ENCODE peak calls at places on chromosome 16, in seven cellular contexts. B is T47D, A is GM12878, F is HCT116, C is K562, H is HepG2, J is H1. Q is an unnamed sample.

GRCh38 chr16:72434159-72434558 is 262.2 kb upstream of the PMFBP1 start:
- DNase-seq in H (no peak), J (no peak), B (no peak), C (no peak), A (no peak), F (peak), Q (no peak)

GRCh38 chr16:77782694-77783093 is 5.7 kb upstream of the VAT1L start:
- DNase-seq in J (no peak), F (peak), C (no peak), B (no peak), A (no peak), H (peak), Q (peak)

GRCh38 chr16:14181371-14182050 is 110.4 kb downstream of the MRTFB start:
- DNase-seq in J (no peak), H (no peak), B (no peak), A (no peak), C (no peak), F (no peak), Q (no peak)

GRCh38 chr16:53664724-53665345 is 38.8 kb downstream of the RPGRIP1L start:
- DNase-seq in B (no peak), A (peak), H (no peak), J (no peak), F (no peak), C (no peak), Q (no peak)

GRCh38 chr16:84253173-84253572 is 13.4 kb upstream of the KCNG4 start:
- DNase-seq in C (no peak), A (no peak), J (no peak), H (no peak), F (no peak), B (no peak), Q (no peak)

GRCh38 chr16:89020925-89021595 is 44.1 kb upstream of the CBFA2T3 start:
- DNase-seq in B (no peak), H (no peak), F (no peak), A (no peak), J (no peak), C (no peak), Q (no peak)

GRCh38 chr16:2910441-2910840 is 1.3 kb upstream of the FLYWCH1 start:
- DNase-seq in H (no peak), B (no peak), J (no peak), F (no peak), A (no peak), C (no peak), Q (no peak)

GRCh38 chr16:56600398-56600999 is 7.9 kb upstream of the MT2A start:
- DNase-seq in H (peak), C (peak), J (no peak), B (peak), F (peak), A (no peak), Q (peak)

GRCh38 chr16:83958842-83959565 is 6.0 kb downstream of the OSGIN1 start:
- DNase-seq in H (no peak), F (no peak), J (no peak), A (no peak), B (no peak), C (no peak), Q (no peak)

GRCh38 chr16:890716-891352 is 80.0 kb downstream of the LMF1 start:
- DNase-seq in C (no peak), F (no peak), H (no peak), B (no peak), J (no peak), A (no peak), Q (no peak)

GRCh38 chr16:54297154-54297553 is 10.6 kb upstream of the IRX3 start:
- DNase-seq in C (no peak), H (no peak), A (no peak), J (no peak), B (no peak), F (no peak), Q (no peak)

GRCh38 chr16:83389751-83390150 is 418.0 kb upstream of the HSBP1 start:
- DNase-seq in B (no peak), J (no peak), F (no peak), C (no peak), H (no peak), A (no peak), Q (no peak)

GRCh38 chr16:27726621-27727275 is 176.8 kb downstream of the KATNIP start:
- DNase-seq in F (no peak), A (no peak), B (no peak), H (no peak), J (no peak), C (no peak), Q (no peak)

GRCh38 chr16:73093146-73094144 is 45.5 kb upstream of the ZFHX3 start:
- DNase-seq in B (no peak), C (no peak), H (no peak), A (no peak), F (no peak), J (no peak), Q (peak)

GRCh38 chr16:84543253-84543652 is 38.8 kb upstream of the MEAK7 start:
- DNase-seq in B (no peak), F (no peak), C (no peak), H (no peak), J (no peak), A (no peak), Q (no peak)

GRCh38 chr16:55809851-55810250 is 23.0 kb downstream of the CES1 start:
- DNase-seq in B (no peak), H (no peak), A (no peak), F (no peak), C (no peak), J (no peak), Q (no peak)

GRCh38 chr16:87931504-87931903 is 4.8 kb downstream of the CA5A start:
- DNase-seq in A (no peak), C (peak), H (no peak), B (no peak), F (no peak), J (no peak), Q (peak)

GRCh38 chr16:82655315-82655714 is 28.5 kb downstream of the CDH13 start:
- DNase-seq in B (no peak), C (no peak), F (no peak), H (no peak), A (peak), J (no peak), Q (no peak)

GRCh38 chr16:87636050-87636684 is 33.9 kb downstream of the JPH3 start:
- DNase-seq in H (peak), F (peak), C (peak), A (no peak), B (peak), J (peak), Q (peak)

GRCh38 chr16:88700636-88701482 is 5.3 kb downstream of the RNF166 start:
- DNase-seq in B (no peak), A (peak), H (peak), C (peak), J (no peak), F (no peak), Q (no peak)

GRCh38 chr16:84043486-84044107 is 1.0 kb upstream of the SLC38A8 start:
- DNase-seq in F (no peak), H (peak), J (no peak), C (peak), B (no peak), A (no peak), Q (peak)

GRCh38 chr16:3112058-3112880 is at the start of gene ZNF205:
- DNase-seq in A (no peak), F (no peak), H (peak), C (peak), J (no peak), B (peak), Q (peak)

GRCh38 chr16:49181812-49182211 is 99.8 kb downstream of the CBLN1 start:
- DNase-seq in J (no peak), A (no peak), B (no peak), H (no peak), C (no peak), F (no peak), Q (no peak)

GRCh38 chr16:22977294-22977697 is 163.3 kb downstream of the HS3ST2 start:
- DNase-seq in C (no peak), A (no peak), B (no peak), F (peak), J (no peak), H (peak), Q (no peak)

GRCh38 chr16:70476272-70477020 is 22.1 kb downstream of the FCSK start:
- DNase-seq in H (no peak), C (no peak), J (no peak), B (no peak), A (peak), F (peak), Q (peak)

GRCh38 chr16:813204-813915 is 12.8 kb upstream of the GNG13 start:
- DNase-seq in J (no peak), H (peak), B (no peak), F (no peak), A (no peak), C (peak), Q (peak)

GRCh38 chr16:13977177-13977576 is 57.2 kb downstream of the ERCC4 start:
- DNase-seq in C (no peak), B (no peak), H (no peak), F (no peak), J (no peak), A (no peak), Q (no peak)

GRCh38 chr16:78684040-78684611 is 584.7 kb downstream of the WWOX start:
- DNase-seq in B (no peak), H (peak), J (no peak), C (no peak), F (no peak), A (no peak), Q (no peak)

GRCh38 chr16:78785218-78785617 is 685.8 kb downstream of the WWOX start:
- DNase-seq in J (no peak), B (no peak), F (no peak), C (no peak), A (no peak), H (no peak), Q (no peak)

GRCh38 chr16:63067141-63067540 is 1030.9 kb upstream of the CDH8 start:
- DNase-seq in J (no peak), C (no peak), A (no peak), F (no peak), H (no peak), B (no peak), Q (no peak)

GRCh38 chr16:9837481-9837880 is 344.7 kb downstream of the GRIN2A start:
- DNase-seq in J (no peak), B (no peak), H (no peak), C (no peak), A (no peak), F (no peak), Q (no peak)

GRCh38 chr16:10213748-10214147 is 31.5 kb upstream of the GRIN2A start:
- DNase-seq in H (no peak), B (no peak), A (no peak), C (no peak), F (no peak), J (no peak), Q (no peak)

GRCh38 chr16:75116081-75116910 is at the start of gene LDHD:
- DNase-seq in J (peak), B (peak), A (no peak), F (peak), C (peak), H (peak), Q (peak)

GRCh38 chr16:3459401-3460090 is 16.1 kb downstream of the NAA60 start:
- DNase-seq in J (no peak), H (no peak), F (no peak), B (no peak), A (no peak), C (peak), Q (no peak)

GRCh38 chr16:3960049-3960809 is 79.7 kb upstream of the CREBBP start:
- DNase-seq in F (no peak), C (no peak), B (no peak), A (no peak), J (no peak), H (no peak), Q (no peak)

GRCh38 chr16:57999366-57999970 is 1.0 kb downstream of the ZNF319 start:
- DNase-seq in F (no peak), A (no peak), H (peak), C (no peak), B (no peak), J (no peak), Q (peak)
- TF ChIP-seq JUND in F (no peak), A (no peak), H (no peak), C (no peak), B (no peak), J (no peak), Q (no peak)

GRCh38 chr16:68235882-68236803 is at the start of gene ESRP2:
- DNase-seq in C (no peak), H (peak), J (peak), A (no peak), F (peak), B (peak), Q (peak)

GRCh38 chr16:68237243-68238028 is 1.5 kb upstream of the ESRP2 start:
- DNase-seq in A (peak), J (peak), B (peak), C (peak), F (peak), H (peak), Q (peak)

GRCh38 chr16:68235105-68235881 is 634 bp downstream of the ESRP2 start:
- DNase-seq in J (no peak), A (no peak), C (no peak), B (no peak), F (no peak), H (peak), Q (no peak)

GRCh38 chr16:68238029-68238345 is 2.1 kb upstream of the ESRP2 start:
- DNase-seq in F (no peak), B (no peak), A (no peak), J (no peak), C (no peak), H (no peak), Q (no peak)

DNA sequence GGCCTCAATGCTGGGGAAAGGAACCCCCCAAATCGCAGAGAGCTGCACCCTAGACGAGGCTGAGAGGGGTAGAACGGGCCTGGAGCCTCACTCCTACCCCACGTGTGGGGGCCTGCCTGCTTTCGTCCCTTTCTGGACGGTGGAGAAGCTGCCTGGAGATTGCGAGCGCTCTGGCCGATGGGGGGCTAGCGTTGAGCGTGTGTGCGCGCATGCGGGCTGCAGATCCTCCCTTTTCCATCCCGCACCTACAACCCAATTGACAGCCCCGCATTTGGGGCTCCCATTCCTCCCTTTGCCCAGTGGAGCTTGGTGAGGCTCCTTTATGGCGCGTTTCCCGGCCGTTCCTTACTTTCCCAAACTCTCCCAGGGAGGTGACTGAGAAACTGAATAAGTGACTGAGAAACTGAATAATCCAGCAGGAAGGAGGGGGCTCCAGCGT is 896 bp upstream of the ESRP2 start:
- DNase-seq in J (no peak), A (no peak), B (no peak), F (no peak), H (peak), C (no peak), Q (no peak)
- TF ChIP-seq JUND in J (no peak), A (no peak), B (no peak), F (no peak), H (no peak), C (no peak), Q (no peak)

GRCh38 chr16:85651822-85652430 is 36.8 kb downstream of the GINS2 start:
- DNase-seq in J (no peak), F (no peak), A (no peak), B (no peak), C (no peak), H (no peak), Q (no peak)
- TF ChIP-seq JUND in J (no peak), F (no peak), A (no peak), B (no peak), C (no peak), H (no peak), Q (no peak)

GRCh38 chr16:12535535-12536411 is 267.9 kb downstream of the CPPED1 start:
- DNase-seq in C (peak), H (peak), J (no peak), F (no peak), B (no peak), A (peak), Q (no peak)
- TF ChIP-seq JUND in C (no peak), H (no peak), J (no peak), F (no peak), B (no peak), A (peak), Q (no peak)

DNA sequence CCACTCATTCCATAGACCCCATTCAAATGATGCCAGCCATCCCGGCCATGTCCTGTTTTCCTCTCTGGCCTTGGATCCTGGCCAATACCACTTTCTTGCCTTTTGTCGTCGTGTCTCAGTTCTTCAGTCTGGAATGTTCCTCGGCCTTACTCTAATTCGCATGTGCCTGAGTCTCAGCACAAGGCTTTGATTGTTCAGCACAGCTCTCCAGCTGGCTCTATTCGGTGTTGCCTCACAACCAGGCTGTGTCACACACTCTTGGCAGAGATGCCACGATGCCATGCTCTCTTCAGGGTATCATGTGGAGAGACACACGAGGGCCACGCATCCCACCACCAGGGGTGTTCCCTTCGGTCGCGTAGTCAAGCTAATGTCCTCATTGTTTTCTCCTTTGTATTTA is 1.8 kb upstream of the VPS4A start:
- DNase-seq in C (no peak), J (no peak), H (no peak), B (no peak), F (no peak), A (no peak), Q (no peak)
- TF ChIP-seq JUND in C (no peak), J (no peak), H (no peak), B (no peak), F (no peak), A (no peak), Q (no peak)

DNA sequence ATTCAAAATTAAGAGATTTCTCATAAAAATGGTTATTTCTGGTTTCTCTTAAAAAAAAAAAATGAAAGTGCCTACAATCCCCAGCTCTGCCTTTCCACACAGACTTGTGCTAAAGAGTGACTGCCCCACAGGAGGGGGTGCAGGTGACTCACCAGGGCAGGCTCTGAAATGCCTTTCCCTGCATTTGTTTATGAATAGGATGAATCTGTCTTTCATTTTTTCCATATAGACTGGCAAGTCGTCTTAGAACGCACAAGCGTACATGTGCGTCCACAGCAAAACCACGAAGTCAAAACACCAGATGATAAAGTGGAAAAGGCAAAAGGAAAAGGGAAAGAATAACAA is 271.6 kb downstream of the PHKB start:
- DNase-seq in C (no peak), A (no peak), B (no peak), F (peak), H (no peak), J (no peak), Q (no peak)
- TF ChIP-seq JUND in C (no peak), A (no peak), B (no peak), F (no peak), H (no peak), J (peak), Q (peak)

GRCh38 chr16:81446318-81447275 is 2.0 kb downstream of the CMIP start:
- DNase-seq in H (no peak), J (no peak), C (no peak), B (no peak), A (no peak), F (no peak), Q (peak)

GRCh38 chr16:81445926-81446317 is 1.3 kb downstream of the CMIP start:
- DNase-seq in H (no peak), B (no peak), J (no peak), C (no peak), A (no peak), F (no peak), Q (no peak)

GRCh38 chr16:81443688-81444447 is 740 bp upstream of the CMIP start:
- DNase-seq in F (no peak), A (no peak), H (no peak), J (no peak), C (no peak), B (no peak), Q (no peak)

GRCh38 chr16:81444448-81445121 is at the start of gene CMIP:
- DNase-seq in B (peak), J (peak), F (peak), C (peak), H (peak), A (no peak), Q (peak)

GRCh38 chr16:81445143-81445922 is 725 bp downstream of the CMIP start:
- DNase-seq in J (no peak), C (peak), B (peak), F (no peak), H (no peak), A (no peak), Q (peak)
- TF ChIP-seq JUND in J (no peak), C (no peak), B (no peak), F (no peak), H (no peak), A (no peak), Q (no peak)

GRCh38 chr16:6343157-6343556 is 989.5 kb upstream of the RBFOX1 start:
- DNase-seq in F (no peak), C (no peak), J (no peak), H (no peak), A (no peak), B (no peak), Q (no peak)

GRCh38 chr16:6345090-6345489 is 987.6 kb upstream of the RBFOX1 start:
- DNase-seq in H (no peak), B (no peak), C (no peak), F (no peak), J (no peak), A (no peak), Q (no peak)

GRCh38 chr16:6341993-6342392 is 990.7 kb upstream of the RBFOX1 start:
- DNase-seq in H (no peak), J (no peak), A (no peak), F (no peak), B (no peak), C (no peak), Q (no peak)
- TF ChIP-seq JUND in H (no peak), J (no peak), A (no peak), F (no peak), B (no peak), C (no peak), Q (no peak)

GRCh38 chr16:66152841-66153525 is 213.5 kb upstream of the CDH5 start:
- DNase-seq in A (no peak), H (peak), F (no peak), B (no peak), C (no peak), J (no peak), Q (no peak)

GRCh38 chr16:66147338-66147737 is 219.2 kb upstream of the CDH5 start:
- DNase-seq in H (no peak), J (no peak), B (no peak), C (no peak), F (no peak), A (no peak), Q (no peak)

GRCh38 chr16:66146689-66147330 is 219.7 kb upstream of the CDH5 start:
- DNase-seq in A (no peak), C (no peak), H (no peak), F (no peak), B (no peak), J (no peak), Q (no peak)

GRCh38 chr16:66154801-66155200 is 211.7 kb upstream of the CDH5 start:
- DNase-seq in B (no peak), J (no peak), C (no peak), H (no peak), F (no peak), A (no peak), Q (no peak)

DNA sequence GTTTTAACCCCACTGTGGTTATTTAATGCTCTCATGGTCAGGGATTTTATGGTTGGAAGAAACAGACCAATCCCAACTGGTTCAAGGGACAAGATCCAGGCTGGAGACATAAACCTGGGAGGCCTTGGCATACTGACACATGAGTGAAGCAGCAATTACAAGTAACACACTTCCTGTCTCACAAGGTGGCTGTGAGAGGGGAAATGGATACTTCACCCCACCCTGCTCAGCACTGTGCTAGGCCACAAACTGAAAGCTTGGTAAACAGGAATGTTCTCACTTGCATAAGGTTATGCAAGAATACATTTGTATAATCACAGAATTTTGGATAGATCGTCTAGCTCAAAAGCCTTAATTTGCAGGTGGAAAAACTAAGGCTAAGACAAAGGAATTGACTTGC is 215.8 kb upstream of the CDH5 start:
- DNase-seq in J (no peak), A (no peak), F (no peak), B (no peak), C (no peak), H (no peak), Q (no peak)
- TF ChIP-seq JUND in J (no peak), A (no peak), F (no peak), B (no peak), C (no peak), H (no peak), Q (no peak)